ENCODE peak calls at places on chromosome 16, in eight cellular contexts. One of them, this sample, is unnamed.

GRCh38 chr16:24993722-24994686 is 21.2 kb downstream of the ARHGAP17 start:
- DNase-seq in kidney tubule cell: peak
- DNase-seq in iPS-NIHi11: no peak
- DNase-seq in globus pallidus: no peak
- DNase-seq in EH: peak
- DNase-seq in right cardiac atrium: no peak
- DNase-seq in AG04450: peak
- DNase-seq in stimulated activated CD8-positive, alpha-beta memory T cell treated with anti-CD3 and anti-CD28 coated beads, Interleukin-7, amount 100 ng/mL, for 4 hours: no peak
- DNase-seq in this sample: no peak

GRCh38 chr16:59886021-59886420 is 1151.9 kb upstream of the GOT2 start:
- DNase-seq in kidney tubule cell: peak
- DNase-seq in iPS-NIHi11: no peak
- DNase-seq in EH: peak
- DNase-seq in globus pallidus: no peak
- DNase-seq in stimulated activated CD8-positive, alpha-beta memory T cell treated with anti-CD3 and anti-CD28 coated beads, Interleukin-7, amount 100 ng/mL, for 4 hours: no peak
- DNase-seq in AG04450: no peak
- DNase-seq in right cardiac atrium: peak
- DNase-seq in this sample: no peak

GRCh38 chr16:48373258-48374050 is 11.8 kb downstream of the SIAH1 start:
- DNase-seq in iPS-NIHi11: no peak
- DNase-seq in right cardiac atrium: no peak
- DNase-seq in EH: peak
- DNase-seq in AG04450: no peak
- DNase-seq in globus pallidus: no peak
- DNase-seq in stimulated activated CD8-positive, alpha-beta memory T cell treated with anti-CD3 and anti-CD28 coated beads, Interleukin-7, amount 100 ng/mL, for 4 hours: no peak
- DNase-seq in kidney tubule cell: no peak
- DNase-seq in this sample: no peak

GRCh38 chr16:66714659-66715307 is 18.2 kb upstream of the CMTM4 start:
- DNase-seq in kidney tubule cell: no peak
- DNase-seq in EH: peak
- DNase-seq in right cardiac atrium: no peak
- DNase-seq in stimulated activated CD8-positive, alpha-beta memory T cell treated with anti-CD3 and anti-CD28 coated beads, Interleukin-7, amount 100 ng/mL, for 4 hours: no peak
- DNase-seq in globus pallidus: no peak
- DNase-seq in AG04450: no peak
- DNase-seq in iPS-NIHi11: no peak
- DNase-seq in this sample: no peak

GRCh38 chr16:59573528-59574271 is 839.6 kb upstream of the GOT2 start:
- DNase-seq in kidney tubule cell: no peak
- DNase-seq in right cardiac atrium: no peak
- DNase-seq in stimulated activated CD8-positive, alpha-beta memory T cell treated with anti-CD3 and anti-CD28 coated beads, Interleukin-7, amount 100 ng/mL, for 4 hours: no peak
- DNase-seq in iPS-NIHi11: no peak
- DNase-seq in AG04450: peak
- DNase-seq in globus pallidus: no peak
- DNase-seq in EH: peak
- DNase-seq in this sample: no peak

GRCh38 chr16:79008036-79008868 is 592.3 kb downstream of the MAF start:
- DNase-seq in globus pallidus: no peak
- DNase-seq in AG04450: no peak
- DNase-seq in iPS-NIHi11: no peak
- DNase-seq in EH: no peak
- DNase-seq in stimulated activated CD8-positive, alpha-beta memory T cell treated with anti-CD3 and anti-CD28 coated beads, Interleukin-7, amount 100 ng/mL, for 4 hours: no peak
- DNase-seq in kidney tubule cell: peak
- DNase-seq in right cardiac atrium: no peak
- DNase-seq in this sample: no peak

GRCh38 chr16:65658339-65659275 is 536.7 kb upstream of the CDH11 start:
- DNase-seq in EH: peak
- DNase-seq in iPS-NIHi11: no peak
- DNase-seq in globus pallidus: no peak
- DNase-seq in stimulated activated CD8-positive, alpha-beta memory T cell treated with anti-CD3 and anti-CD28 coated beads, Interleukin-7, amount 100 ng/mL, for 4 hours: no peak
- DNase-seq in AG04450: peak
- DNase-seq in kidney tubule cell: peak
- DNase-seq in right cardiac atrium: no peak
- DNase-seq in this sample: no peak

GRCh38 chr16:17358350-17358749 is 112.4 kb downstream of the XYLT1 start:
- DNase-seq in AG04450: no peak
- DNase-seq in globus pallidus: no peak
- DNase-seq in stimulated activated CD8-positive, alpha-beta memory T cell treated with anti-CD3 and anti-CD28 coated beads, Interleukin-7, amount 100 ng/mL, for 4 hours: no peak
- DNase-seq in iPS-NIHi11: no peak
- DNase-seq in kidney tubule cell: no peak
- DNase-seq in EH: no peak
- DNase-seq in right cardiac atrium: no peak
- DNase-seq in this sample: no peak

GRCh38 chr16:81266680-81267095 is 28.2 kb downstream of the BCO1 start:
- DNase-seq in right cardiac atrium: no peak
- DNase-seq in iPS-NIHi11: no peak
- DNase-seq in AG04450: no peak
- DNase-seq in EH: no peak
- DNase-seq in globus pallidus: no peak
- DNase-seq in stimulated activated CD8-positive, alpha-beta memory T cell treated with anti-CD3 and anti-CD28 coated beads, Interleukin-7, amount 100 ng/mL, for 4 hours: no peak
- DNase-seq in kidney tubule cell: peak
- DNase-seq in this sample: no peak

GRCh38 chr16:239948-240277 is 5.3 kb downstream of the FAM234A start:
- DNase-seq in iPS-NIHi11: no peak
- DNase-seq in AG04450: no peak
- DNase-seq in EH: peak
- DNase-seq in globus pallidus: peak
- DNase-seq in stimulated activated CD8-positive, alpha-beta memory T cell treated with anti-CD3 and anti-CD28 coated beads, Interleukin-7, amount 100 ng/mL, for 4 hours: no peak
- DNase-seq in kidney tubule cell: no peak
- DNase-seq in right cardiac atrium: no peak
- DNase-seq in this sample: no peak

GRCh38 chr16:57510016-57510871 is 24.0 kb upstream of the DOK4 start:
- DNase-seq in kidney tubule cell: no peak
- DNase-seq in right cardiac atrium: peak
- DNase-seq in iPS-NIHi11: no peak
- DNase-seq in EH: no peak
- DNase-seq in AG04450: no peak
- DNase-seq in globus pallidus: no peak
- DNase-seq in stimulated activated CD8-positive, alpha-beta memory T cell treated with anti-CD3 and anti-CD28 coated beads, Interleukin-7, amount 100 ng/mL, for 4 hours: no peak
- DNase-seq in this sample: no peak

GRCh38 chr16:17334096-17334495 is 136.7 kb downstream of the XYLT1 start:
- DNase-seq in stimulated activated CD8-positive, alpha-beta memory T cell treated with anti-CD3 and anti-CD28 coated beads, Interleukin-7, amount 100 ng/mL, for 4 hours: no peak
- DNase-seq in kidney tubule cell: peak
- DNase-seq in globus pallidus: no peak
- DNase-seq in right cardiac atrium: no peak
- DNase-seq in iPS-NIHi11: no peak
- DNase-seq in EH: peak
- DNase-seq in AG04450: peak
- DNase-seq in this sample: no peak

GRCh38 chr16:88619859-88620655 is 18.3 kb upstream of the IL17C start:
- DNase-seq in globus pallidus: no peak
- DNase-seq in right cardiac atrium: no peak
- DNase-seq in stimulated activated CD8-positive, alpha-beta memory T cell treated with anti-CD3 and anti-CD28 coated beads, Interleukin-7, amount 100 ng/mL, for 4 hours: peak
- DNase-seq in kidney tubule cell: no peak
- DNase-seq in AG04450: peak
- DNase-seq in EH: no peak
- DNase-seq in iPS-NIHi11: no peak
- DNase-seq in this sample: no peak

GRCh38 chr16:30570621-30571443 is 682 bp downstream of the ZNF688 start:
- DNase-seq in stimulated activated CD8-positive, alpha-beta memory T cell treated with anti-CD3 and anti-CD28 coated beads, Interleukin-7, amount 100 ng/mL, for 4 hours: no peak
- DNase-seq in AG04450: no peak
- DNase-seq in EH: peak
- DNase-seq in globus pallidus: peak
- DNase-seq in kidney tubule cell: peak
- DNase-seq in right cardiac atrium: peak
- DNase-seq in iPS-NIHi11: peak
- DNase-seq in this sample: no peak

GRCh38 chr16:84059111-84059510 is 16.5 kb upstream of the SLC38A8 start:
- DNase-seq in kidney tubule cell: no peak
- DNase-seq in AG04450: no peak
- DNase-seq in globus pallidus: no peak
- DNase-seq in iPS-NIHi11: no peak
- DNase-seq in right cardiac atrium: no peak
- DNase-seq in stimulated activated CD8-positive, alpha-beta memory T cell treated with anti-CD3 and anti-CD28 coated beads, Interleukin-7, amount 100 ng/mL, for 4 hours: no peak
- DNase-seq in EH: no peak
- DNase-seq in this sample: no peak

GRCh38 chr16:3413730-3414379 is 12.8 kb downstream of the ZNF174 start:
- DNase-seq in stimulated activated CD8-positive, alpha-beta memory T cell treated with anti-CD3 and anti-CD28 coated beads, Interleukin-7, amount 100 ng/mL, for 4 hours: no peak
- DNase-seq in globus pallidus: no peak
- DNase-seq in iPS-NIHi11: peak
- DNase-seq in AG04450: no peak
- DNase-seq in kidney tubule cell: peak
- DNase-seq in right cardiac atrium: no peak
- DNase-seq in EH: no peak
- DNase-seq in this sample: no peak

GRCh38 chr16:23435500-23435899 is 17.5 kb downstream of the COG7 start:
- DNase-seq in stimulated activated CD8-positive, alpha-beta memory T cell treated with anti-CD3 and anti-CD28 coated beads, Interleukin-7, amount 100 ng/mL, for 4 hours: peak
- DNase-seq in globus pallidus: no peak
- DNase-seq in kidney tubule cell: peak
- DNase-seq in AG04450: no peak
- DNase-seq in right cardiac atrium: peak
- DNase-seq in EH: peak
- DNase-seq in iPS-NIHi11: peak
- DNase-seq in this sample: peak

GRCh38 chr16:11535494-11535893 is 51.2 kb downstream of the LITAF start:
- DNase-seq in kidney tubule cell: peak
- DNase-seq in AG04450: no peak
- DNase-seq in iPS-NIHi11: no peak
- DNase-seq in globus pallidus: no peak
- DNase-seq in EH: no peak
- DNase-seq in right cardiac atrium: no peak
- DNase-seq in stimulated activated CD8-positive, alpha-beta memory T cell treated with anti-CD3 and anti-CD28 coated beads, Interleukin-7, amount 100 ng/mL, for 4 hours: no peak
- DNase-seq in this sample: no peak

GRCh38 chr16:71311553-71312158 is 22.5 kb upstream of the CMTR2 start:
- DNase-seq in right cardiac atrium: no peak
- DNase-seq in kidney tubule cell: peak
- DNase-seq in EH: peak
- DNase-seq in globus pallidus: peak
- DNase-seq in stimulated activated CD8-positive, alpha-beta memory T cell treated with anti-CD3 and anti-CD28 coated beads, Interleukin-7, amount 100 ng/mL, for 4 hours: no peak
- DNase-seq in AG04450: no peak
- DNase-seq in iPS-NIHi11: peak
- DNase-seq in this sample: no peak

GRCh38 chr16:21260870-21261791 is 17.0 kb downstream of the CRYM start:
- DNase-seq in AG04450: peak
- DNase-seq in stimulated activated CD8-positive, alpha-beta memory T cell treated with anti-CD3 and anti-CD28 coated beads, Interleukin-7, amount 100 ng/mL, for 4 hours: no peak
- DNase-seq in globus pallidus: no peak
- DNase-seq in EH: peak
- DNase-seq in right cardiac atrium: no peak
- DNase-seq in kidney tubule cell: peak
- DNase-seq in iPS-NIHi11: no peak
- DNase-seq in this sample: no peak

GRCh38 chr16:87203060-87203656 is 114.0 kb downstream of the C16orf95 start:
- DNase-seq in kidney tubule cell: peak
- DNase-seq in iPS-NIHi11: peak
- DNase-seq in right cardiac atrium: peak
- DNase-seq in EH: peak
- DNase-seq in globus pallidus: peak
- DNase-seq in AG04450: peak
- DNase-seq in stimulated activated CD8-positive, alpha-beta memory T cell treated with anti-CD3 and anti-CD28 coated beads, Interleukin-7, amount 100 ng/mL, for 4 hours: no peak
- DNase-seq in this sample: no peak

GRCh38 chr16:78984324-78984723 is 616.2 kb downstream of the MAF start:
- DNase-seq in EH: no peak
- DNase-seq in iPS-NIHi11: no peak
- DNase-seq in AG04450: no peak
- DNase-seq in right cardiac atrium: no peak
- DNase-seq in globus pallidus: no peak
- DNase-seq in kidney tubule cell: peak
- DNase-seq in stimulated activated CD8-positive, alpha-beta memory T cell treated with anti-CD3 and anti-CD28 coated beads, Interleukin-7, amount 100 ng/mL, for 4 hours: no peak
- DNase-seq in this sample: no peak

GRCh38 chr16:84055366-84055765 is 12.8 kb upstream of the SLC38A8 start:
- DNase-seq in EH: no peak
- DNase-seq in stimulated activated CD8-positive, alpha-beta memory T cell treated with anti-CD3 and anti-CD28 coated beads, Interleukin-7, amount 100 ng/mL, for 4 hours: no peak
- DNase-seq in iPS-NIHi11: no peak
- DNase-seq in right cardiac atrium: peak
- DNase-seq in kidney tubule cell: no peak
- DNase-seq in globus pallidus: no peak
- DNase-seq in AG04450: no peak
- DNase-seq in this sample: no peak

GRCh38 chr16:17768257-17768656 is 297.5 kb upstream of the XYLT1 start:
- DNase-seq in iPS-NIHi11: no peak
- DNase-seq in globus pallidus: no peak
- DNase-seq in AG04450: no peak
- DNase-seq in right cardiac atrium: no peak
- DNase-seq in stimulated activated CD8-positive, alpha-beta memory T cell treated with anti-CD3 and anti-CD28 coated beads, Interleukin-7, amount 100 ng/mL, for 4 hours: no peak
- DNase-seq in EH: peak
- DNase-seq in kidney tubule cell: no peak
- DNase-seq in this sample: no peak

GRCh38 chr16:76946879-76947278 is 244.1 kb upstream of the MON1B start:
- DNase-seq in AG04450: peak
- DNase-seq in kidney tubule cell: peak
- DNase-seq in iPS-NIHi11: no peak
- DNase-seq in EH: peak
- DNase-seq in globus pallidus: no peak
- DNase-seq in right cardiac atrium: no peak
- DNase-seq in stimulated activated CD8-positive, alpha-beta memory T cell treated with anti-CD3 and anti-CD28 coated beads, Interleukin-7, amount 100 ng/mL, for 4 hours: no peak
- DNase-seq in this sample: no peak

GRCh38 chr16:56613706-56614105 is 5.3 kb downstream of the MT2A start:
- DNase-seq in iPS-NIHi11: no peak
- DNase-seq in right cardiac atrium: no peak
- DNase-seq in kidney tubule cell: peak
- DNase-seq in stimulated activated CD8-positive, alpha-beta memory T cell treated with anti-CD3 and anti-CD28 coated beads, Interleukin-7, amount 100 ng/mL, for 4 hours: no peak
- DNase-seq in globus pallidus: no peak
- DNase-seq in EH: no peak
- DNase-seq in AG04450: no peak
- DNase-seq in this sample: no peak

GRCh38 chr16:4962716-4963115 is 4.6 kb downstream of the SEC14L5 start:
- DNase-seq in stimulated activated CD8-positive, alpha-beta memory T cell treated with anti-CD3 and anti-CD28 coated beads, Interleukin-7, amount 100 ng/mL, for 4 hours: no peak
- DNase-seq in right cardiac atrium: no peak
- DNase-seq in globus pallidus: peak
- DNase-seq in EH: no peak
- DNase-seq in kidney tubule cell: no peak
- DNase-seq in iPS-NIHi11: no peak
- DNase-seq in AG04450: no peak
- DNase-seq in this sample: no peak

This sample was measured in GM12878.